ENCODE peak calls at places on chromosomes 5 and 9, in eight cellular contexts. T is astrocyte, H is epithelial cell of proximal tubule, U is GM23338, E is keratinocyte, M is heart left ventricle, P is lower lobe of right lung, B is choroid plexus epithelial cell. O is an unnamed sample.

GRCh38 chr5:175436403-175436802 is 7.6 kb downstream of the DRD1 start:
- DNase-seq in T (no peak), H (no peak), U (peak), E (no peak), M (no peak), P (no peak), B (no peak), O (no peak)

GRCh38 chr9:87212563-87213154 is 265.4 kb upstream of the GAS1 start:
- DNase-seq in T (peak), H (peak), U (peak), E (peak), M (no peak), P (no peak), B (peak), O (no peak)

GRCh38 chr5:177327539-177328522 is 16.1 kb upstream of the MXD3 start:
- DNase-seq in T (peak), H (no peak), U (no peak), E (no peak), M (peak), P (peak), B (peak), O (peak)

GRCh38 chr5:80745490-80745889 is 90.7 kb upstream of the DHFR start:
- DNase-seq in T (peak), H (peak), U (no peak), E (no peak), M (no peak), P (no peak), B (peak), O (no peak)

GRCh38 chr5:31783762-31784161 is 144.8 kb downstream of the PDZD2 start:
- DNase-seq in T (no peak), H (no peak), U (no peak), E (no peak), M (no peak), P (no peak), B (no peak), O (no peak)

GRCh38 chr5:154358410-154359221 is 87.2 kb upstream of the SAP30L start:
- DNase-seq in T (peak), H (no peak), U (no peak), E (no peak), M (no peak), P (no peak), B (no peak), O (peak)

GRCh38 chr5:139847790-139848507 is 52.3 kb downstream of the PSD2 start:
- DNase-seq in T (peak), H (no peak), U (peak), E (no peak), M (peak), P (peak), B (no peak), O (no peak)

GRCh38 chr5:11672385-11673085 is 231.7 kb downstream of the CTNND2 start:
- DNase-seq in T (no peak), H (no peak), U (peak), E (no peak), M (no peak), P (no peak), B (no peak), O (no peak)

GRCh38 chr9:135590486-135591079 is 29.0 kb downstream of the PAEP start:
- DNase-seq in T (no peak), H (no peak), U (no peak), E (no peak), M (no peak), P (no peak), B (no peak), O (no peak)

GRCh38 chr5:110544603-110545002 is 181.9 kb downstream of the TMEM232 start:
- DNase-seq in T (no peak), H (no peak), U (no peak), E (no peak), M (no peak), P (no peak), B (no peak), O (no peak)

GRCh38 chr5:138180183-138180782 is 1.4 kb downstream of the KIF20A start:
- DNase-seq in T (peak), H (peak), U (peak), E (peak), M (no peak), P (no peak), B (peak), O (peak)

DNA sequence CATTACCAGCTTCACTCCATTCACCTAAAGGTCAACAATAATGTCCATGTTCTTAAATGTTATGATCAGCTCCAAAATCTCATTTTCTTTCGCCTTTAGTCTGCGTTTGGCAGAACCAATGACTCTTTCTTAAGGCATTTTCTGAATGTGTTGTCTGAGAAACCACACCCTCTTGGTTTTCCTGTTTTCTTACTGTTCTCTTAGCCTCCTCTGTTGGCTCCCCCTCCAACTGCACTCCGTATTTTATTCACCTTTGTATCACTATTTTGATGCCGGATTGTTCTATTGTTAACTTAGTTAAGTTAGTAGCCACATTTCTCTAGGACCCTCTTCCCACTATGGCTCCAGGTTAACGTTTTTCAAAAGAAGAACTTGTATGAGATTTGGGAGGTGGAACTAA is 185.6 kb downstream of the DMAC1 start:
- DNase-seq in T (no peak), H (no peak), U (no peak), E (no peak), M (no peak), P (no peak), B (no peak), O (no peak)
- H3K4me3 ChIP-seq in T (no peak), H (no peak), U (no peak), E (no peak), M (no peak), P (no peak), B (no peak), O (no peak)

DNA sequence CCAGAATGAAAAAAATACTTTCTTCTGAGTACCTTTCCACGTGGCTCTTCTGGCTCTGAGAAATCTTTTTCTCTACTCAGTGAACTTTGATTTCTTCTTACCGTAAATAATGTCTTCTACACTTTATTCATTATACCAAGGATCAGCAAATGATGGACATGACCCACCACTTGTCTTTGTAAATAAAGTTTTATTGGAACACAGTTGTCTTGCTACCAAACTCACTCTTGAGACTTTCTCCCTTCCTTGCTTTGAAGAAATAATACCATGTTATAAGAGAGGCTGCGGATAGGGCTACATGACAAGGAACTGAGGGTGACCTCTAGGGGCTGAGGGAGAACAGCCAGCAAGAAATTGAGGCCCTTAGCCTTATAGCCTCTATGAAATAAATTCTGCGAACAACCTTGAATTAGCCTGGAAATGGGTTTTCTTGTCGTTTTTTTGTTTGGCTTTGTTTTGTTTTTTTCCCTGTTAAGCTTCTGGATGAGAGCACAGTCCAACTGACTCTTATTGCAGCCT is 212.5 kb downstream of the COMMD10 start:
- DNase-seq in T (no peak), H (no peak), U (peak), E (no peak), M (no peak), P (no peak), B (no peak), O (no peak)
- TF ChIP-seq CTCF in T (no peak), H (no peak), U (peak), E (no peak), M (no peak), P (no peak), B (no peak), O (no peak)

DNA sequence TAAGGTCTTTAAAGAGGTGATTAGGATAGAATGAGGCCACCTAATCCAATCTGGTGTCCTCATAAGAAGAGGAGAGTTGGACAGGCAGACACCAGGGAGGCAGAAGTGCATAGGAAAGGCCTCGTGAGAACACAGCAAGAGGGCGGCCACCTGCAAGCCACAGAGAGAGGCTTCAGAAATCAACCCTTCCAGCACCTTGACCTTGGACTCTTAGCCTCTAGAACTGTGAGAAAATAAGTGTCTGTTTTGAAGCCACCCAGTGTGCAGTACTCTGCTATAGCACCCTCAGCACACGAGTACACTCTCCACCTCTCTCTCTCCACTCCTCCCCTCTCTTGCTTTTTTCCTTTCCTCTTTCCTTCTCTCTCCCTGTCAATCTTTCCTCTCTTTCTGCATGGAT is 26.8 kb downstream of the NIPAL4 start:
- DNase-seq in T (no peak), H (no peak), U (no peak), E (no peak), M (no peak), P (no peak), B (no peak), O (no peak)
- H3K4me3 ChIP-seq in T (no peak), H (no peak), U (no peak), E (no peak), M (no peak), P (no peak), B (no peak), O (no peak)

GRCh38 chr5:169576181-169576598 is 7.4 kb upstream of the SPDL1 start:
- DNase-seq in T (peak), H (peak), U (no peak), E (no peak), M (no peak), P (no peak), B (peak), O (peak)

GRCh38 chr5:169574147-169574646 is 9.4 kb upstream of the SPDL1 start:
- DNase-seq in T (no peak), H (no peak), U (no peak), E (no peak), M (no peak), P (no peak), B (no peak), O (no peak)

GRCh38 chr5:169581580-169582227 is 1.9 kb upstream of the SPDL1 start:
- DNase-seq in T (no peak), H (no peak), U (peak), E (no peak), M (peak), P (no peak), B (peak), O (peak)

GRCh38 chr5:169580964-169581363 is 2.6 kb upstream of the SPDL1 start:
- DNase-seq in T (no peak), H (no peak), U (no peak), E (no peak), M (no peak), P (no peak), B (no peak), O (no peak)

GRCh38 chr5:169577966-169578365 is 5.6 kb upstream of the SPDL1 start:
- DNase-seq in T (peak), H (no peak), U (peak), E (no peak), M (no peak), P (no peak), B (peak), O (peak)
- TF ChIP-seq CTCF in T (peak), H (peak), U (peak), E (peak), M (no peak), P (peak), B (peak), O (peak)

DNA sequence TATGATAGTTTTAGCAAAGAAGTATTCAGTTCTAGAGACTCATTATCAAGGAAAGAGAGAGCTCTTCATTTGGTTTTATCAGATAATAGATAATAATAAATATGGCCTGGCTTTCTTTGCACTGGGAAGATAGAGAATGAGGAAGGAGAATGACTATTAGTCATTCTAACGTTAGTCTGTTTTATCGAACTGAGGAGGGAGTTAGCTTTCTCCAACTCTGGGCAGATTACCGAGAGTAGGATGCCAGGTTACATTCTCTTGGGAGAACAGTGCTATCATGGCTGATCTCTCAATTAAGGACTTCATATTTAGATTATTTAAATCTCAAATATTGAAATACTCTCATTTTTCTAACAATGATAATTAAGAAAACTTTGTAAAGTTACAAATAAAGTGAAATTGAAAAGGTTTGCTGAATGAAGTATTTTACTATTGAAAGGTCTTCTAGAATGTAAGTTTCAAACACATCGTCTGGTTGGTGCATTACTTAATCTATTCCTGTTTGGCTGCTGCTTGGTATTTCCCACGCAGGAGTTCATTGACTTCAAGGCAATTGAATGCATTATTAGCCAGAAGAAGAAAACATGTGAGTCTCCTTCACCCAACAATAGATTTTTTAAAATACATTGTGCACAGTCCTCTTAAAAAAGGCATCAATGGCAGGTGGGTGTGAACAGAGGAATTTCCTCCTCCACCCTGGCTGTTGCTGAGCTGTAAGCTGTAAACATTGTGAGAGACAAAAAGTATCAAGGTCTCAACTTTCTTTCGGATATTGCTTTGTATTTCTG is 140.8 kb downstream of the C9orf152 start:
- DNase-seq in T (no peak), H (no peak), U (no peak), E (no peak), M (no peak), P (no peak), B (peak), O (peak)
- H3K4me3 ChIP-seq in T (no peak), H (no peak), U (no peak), E (no peak), M (no peak), P (no peak), B (no peak), O (no peak)

GRCh38 chr5:97134634-97135033 is 7.8 kb downstream of the LIX1 start:
- DNase-seq in T (no peak), H (no peak), U (peak), E (no peak), M (no peak), P (no peak), B (peak), O (no peak)
- TF ChIP-seq CTCF in T (no peak), H (no peak), U (no peak), E (no peak), M (no peak), P (no peak), B (no peak), O (no peak)

DNA sequence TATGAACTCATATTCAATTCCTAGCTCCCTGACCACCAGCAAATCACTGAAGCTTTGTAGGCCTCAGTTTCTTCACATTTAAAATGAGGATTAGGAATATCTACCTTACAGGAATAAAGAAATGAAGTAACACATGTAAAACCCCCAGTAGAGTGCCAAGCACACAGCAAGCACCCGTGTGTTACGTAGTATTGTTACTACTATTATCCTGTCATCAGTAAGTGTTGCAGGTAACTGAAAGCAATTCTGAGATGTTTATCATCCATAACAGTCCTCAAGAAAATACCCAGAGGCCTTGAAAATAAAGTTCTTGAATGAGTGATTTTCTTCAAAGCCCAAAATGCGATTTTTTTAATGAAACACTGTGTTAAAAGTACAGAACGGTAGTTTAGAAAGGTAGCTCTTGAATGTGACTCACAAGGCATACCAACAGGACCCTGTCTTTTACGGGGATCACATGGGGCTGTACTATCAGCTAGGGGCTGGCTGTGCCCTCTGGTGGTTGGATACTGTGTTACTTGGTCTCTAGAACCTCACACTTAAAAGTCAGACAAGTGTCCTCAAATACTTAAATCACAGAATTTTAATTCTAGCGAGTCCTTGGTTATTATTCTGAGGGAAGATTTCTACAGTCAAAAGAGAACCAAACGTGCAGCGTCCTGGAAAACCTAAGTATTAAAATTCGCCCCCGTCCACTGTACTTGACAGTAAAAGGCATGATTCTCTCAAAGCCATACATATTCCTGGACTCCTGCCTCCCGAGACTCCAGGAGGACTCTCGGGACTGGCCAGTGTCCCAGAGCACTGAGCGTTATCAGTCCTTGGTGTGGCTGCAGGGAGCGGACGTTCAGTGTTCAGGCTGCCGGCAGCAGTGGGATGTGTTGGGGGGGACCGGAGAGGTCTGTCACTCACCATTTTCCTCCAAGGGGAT is 725 bp downstream of the NDUFB6 start:
- DNase-seq in T (peak), H (no peak), U (peak), E (no peak), M (peak), P (peak), B (peak), O (peak)
- H3K4me3 ChIP-seq in T (peak), H (peak), U (peak), E (peak), M (peak), P (peak), B (peak), O (peak)

GRCh38 chr5:15807861-15808260 is 307.9 kb downstream of the FBXL7 start:
- DNase-seq in T (peak), H (no peak), U (no peak), E (no peak), M (peak), P (no peak), B (peak), O (peak)
- TF ChIP-seq CTCF in T (no peak), H (peak), U (peak), E (peak), M (peak), P (no peak), B (peak), O (peak)

O was measured in fibroblast of the aortic adventitia.